ENCODE peak calls at places on chromosomes 3 and 15, in five cellular contexts. One of them, this sample, is unnamed.

GRCh38 chr15:90340345-90340744 is 11.7 kb upstream of the ZNF774 start:
- DNase-seq in mesothelial cell of epicardium: no peak
- DNase-seq in kidney epithelial cell: no peak
- DNase-seq in heart right ventricle: no peak
- DNase-seq in astrocyte of the spinal cord: no peak
- DNase-seq in this sample: no peak

GRCh38 chr15:77118787-77119410 is 48.0 kb upstream of the TSPAN3 start:
- DNase-seq in mesothelial cell of epicardium: no peak
- DNase-seq in kidney epithelial cell: peak; percentile 26
- DNase-seq in heart right ventricle: peak; percentile 60
- DNase-seq in astrocyte of the spinal cord: peak; percentile 81
- DNase-seq in this sample: no peak

GRCh38 chr3:23992051-23992628 is 47.1 kb downstream of the NR1D2 start:
- DNase-seq in mesothelial cell of epicardium: no peak
- DNase-seq in kidney epithelial cell: no peak
- DNase-seq in heart right ventricle: no peak
- DNase-seq in astrocyte of the spinal cord: peak; percentile 59
- DNase-seq in this sample: no peak

GRCh38 chr3:125003369-125003853 is 52.4 kb downstream of the HEG1 start:
- DNase-seq in mesothelial cell of epicardium: no peak
- DNase-seq in kidney epithelial cell: no peak
- DNase-seq in heart right ventricle: peak; percentile 71
- DNase-seq in astrocyte of the spinal cord: peak; percentile 72
- DNase-seq in this sample: no peak

GRCh38 chr3:114903213-114903612 is 243.9 kb downstream of the ZBTB20 start:
- DNase-seq in mesothelial cell of epicardium: no peak
- DNase-seq in kidney epithelial cell: no peak
- DNase-seq in heart right ventricle: no peak
- DNase-seq in astrocyte of the spinal cord: no peak
- DNase-seq in this sample: no peak

GRCh38 chr3:194107126-194107525 is 28.8 kb upstream of the HES1 start:
- DNase-seq in mesothelial cell of epicardium: no peak
- DNase-seq in kidney epithelial cell: no peak
- DNase-seq in heart right ventricle: no peak
- DNase-seq in astrocyte of the spinal cord: no peak
- DNase-seq in this sample: no peak

GRCh38 chr3:104941785-104942184 is 424.9 kb upstream of the ALCAM start:
- DNase-seq in mesothelial cell of epicardium: no peak
- DNase-seq in kidney epithelial cell: no peak
- DNase-seq in heart right ventricle: no peak
- DNase-seq in astrocyte of the spinal cord: no peak
- DNase-seq in this sample: no peak

GRCh38 chr3:146543461-146544012 is 870 bp downstream of the PLSCR1 start:
- DNase-seq in mesothelial cell of epicardium: no peak
- DNase-seq in kidney epithelial cell: no peak
- DNase-seq in heart right ventricle: peak; percentile 60
- DNase-seq in astrocyte of the spinal cord: peak; percentile 36
- DNase-seq in this sample: no peak

GRCh38 chr3:23406576-23406975 is 203.4 kb downstream of the UBE2E2 start:
- DNase-seq in mesothelial cell of epicardium: no peak
- DNase-seq in kidney epithelial cell: no peak
- DNase-seq in heart right ventricle: no peak
- DNase-seq in astrocyte of the spinal cord: peak; percentile 17
- DNase-seq in this sample: no peak

GRCh38 chr3:197030379-197031314 is 1.0 kb upstream of the MELTF start:
- DNase-seq in mesothelial cell of epicardium: no peak
- DNase-seq in kidney epithelial cell: no peak
- DNase-seq in heart right ventricle: no peak
- DNase-seq in astrocyte of the spinal cord: no peak
- DNase-seq in this sample: no peak

GRCh38 chr3:10196389-10197052 is 31.8 kb downstream of the IRAK2 start:
- DNase-seq in mesothelial cell of epicardium: no peak
- DNase-seq in kidney epithelial cell: no peak
- DNase-seq in heart right ventricle: no peak
- DNase-seq in astrocyte of the spinal cord: peak; percentile 82
- DNase-seq in this sample: no peak

GRCh38 chr15:70715840-70716510 is 47.4 kb downstream of the UACA start:
- DNase-seq in mesothelial cell of epicardium: no peak
- DNase-seq in kidney epithelial cell: no peak
- DNase-seq in heart right ventricle: no peak
- DNase-seq in astrocyte of the spinal cord: no peak
- DNase-seq in this sample: no peak

GRCh38 chr3:12975748-12976522 is 97.3 kb downstream of the IQSEC1 start:
- DNase-seq in mesothelial cell of epicardium: no peak
- DNase-seq in kidney epithelial cell: no peak
- DNase-seq in heart right ventricle: no peak
- DNase-seq in astrocyte of the spinal cord: no peak
- DNase-seq in this sample: no peak

GRCh38 chr3:127686512-127686894 is 13.8 kb downstream of the ABTB1 start:
- DNase-seq in mesothelial cell of epicardium: no peak
- DNase-seq in kidney epithelial cell: no peak
- DNase-seq in heart right ventricle: no peak
- DNase-seq in astrocyte of the spinal cord: no peak
- DNase-seq in this sample: no peak

GRCh38 chr3:127367593-127367992 is 79.7 kb upstream of the PRR20G start:
- DNase-seq in mesothelial cell of epicardium: no peak
- DNase-seq in kidney epithelial cell: no peak
- DNase-seq in heart right ventricle: no peak
- DNase-seq in astrocyte of the spinal cord: no peak
- DNase-seq in this sample: no peak

GRCh38 chr15:29135266-29135665 is 134.4 kb downstream of the NSMCE3 start:
- DNase-seq in mesothelial cell of epicardium: no peak
- DNase-seq in kidney epithelial cell: no peak
- DNase-seq in heart right ventricle: no peak
- DNase-seq in astrocyte of the spinal cord: no peak
- DNase-seq in this sample: no peak

GRCh38 chr3:167380004-167380689 is at the start of gene ZBBX:
- DNase-seq in mesothelial cell of epicardium: peak; percentile 71
- DNase-seq in kidney epithelial cell: peak; percentile 43
- DNase-seq in heart right ventricle: peak; percentile 70
- DNase-seq in astrocyte of the spinal cord: peak; percentile 86
- DNase-seq in this sample: peak; percentile 11

GRCh38 chr15:78810377-78811123 is 714 bp downstream of the ADAMTS7 start:
- DNase-seq in mesothelial cell of epicardium: no peak
- DNase-seq in kidney epithelial cell: no peak
- DNase-seq in heart right ventricle: peak; percentile 69
- DNase-seq in astrocyte of the spinal cord: peak; percentile 24
- DNase-seq in this sample: peak; percentile 51

GRCh38 chr3:140468407-140468806 is 209.5 kb upstream of the TRIM42 start:
- DNase-seq in mesothelial cell of epicardium: no peak
- DNase-seq in kidney epithelial cell: no peak
- DNase-seq in heart right ventricle: no peak
- DNase-seq in astrocyte of the spinal cord: no peak
- DNase-seq in this sample: no peak

GRCh38 chr3:152779649-152780048 is 55.3 kb upstream of the P2RY1 start:
- DNase-seq in mesothelial cell of epicardium: no peak
- DNase-seq in kidney epithelial cell: no peak
- DNase-seq in heart right ventricle: no peak
- DNase-seq in astrocyte of the spinal cord: peak; percentile 46
- DNase-seq in this sample: no peak

GRCh38 chr3:50314816-50315215 is 7.7 kb downstream of the HYAL2 start:
- DNase-seq in mesothelial cell of epicardium: no peak
- DNase-seq in kidney epithelial cell: no peak
- DNase-seq in heart right ventricle: no peak
- DNase-seq in astrocyte of the spinal cord: no peak
- DNase-seq in this sample: no peak

GRCh38 chr3:173739716-173740115 is 342.2 kb downstream of the NLGN1 start:
- DNase-seq in mesothelial cell of epicardium: no peak
- DNase-seq in kidney epithelial cell: no peak
- DNase-seq in heart right ventricle: no peak
- DNase-seq in astrocyte of the spinal cord: peak; percentile 48
- DNase-seq in this sample: no peak

GRCh38 chr3:112786002-112786590 is 60.6 kb downstream of the CD200R1L start:
- DNase-seq in mesothelial cell of epicardium: no peak
- DNase-seq in kidney epithelial cell: no peak
- DNase-seq in heart right ventricle: no peak
- DNase-seq in astrocyte of the spinal cord: peak; percentile 67
- DNase-seq in this sample: no peak

GRCh38 chr15:99454107-99454809 is 111.5 kb upstream of the MEF2A start:
- DNase-seq in mesothelial cell of epicardium: no peak
- DNase-seq in kidney epithelial cell: no peak
- DNase-seq in heart right ventricle: peak; percentile 8
- DNase-seq in astrocyte of the spinal cord: no peak
- DNase-seq in this sample: no peak

DNA sequence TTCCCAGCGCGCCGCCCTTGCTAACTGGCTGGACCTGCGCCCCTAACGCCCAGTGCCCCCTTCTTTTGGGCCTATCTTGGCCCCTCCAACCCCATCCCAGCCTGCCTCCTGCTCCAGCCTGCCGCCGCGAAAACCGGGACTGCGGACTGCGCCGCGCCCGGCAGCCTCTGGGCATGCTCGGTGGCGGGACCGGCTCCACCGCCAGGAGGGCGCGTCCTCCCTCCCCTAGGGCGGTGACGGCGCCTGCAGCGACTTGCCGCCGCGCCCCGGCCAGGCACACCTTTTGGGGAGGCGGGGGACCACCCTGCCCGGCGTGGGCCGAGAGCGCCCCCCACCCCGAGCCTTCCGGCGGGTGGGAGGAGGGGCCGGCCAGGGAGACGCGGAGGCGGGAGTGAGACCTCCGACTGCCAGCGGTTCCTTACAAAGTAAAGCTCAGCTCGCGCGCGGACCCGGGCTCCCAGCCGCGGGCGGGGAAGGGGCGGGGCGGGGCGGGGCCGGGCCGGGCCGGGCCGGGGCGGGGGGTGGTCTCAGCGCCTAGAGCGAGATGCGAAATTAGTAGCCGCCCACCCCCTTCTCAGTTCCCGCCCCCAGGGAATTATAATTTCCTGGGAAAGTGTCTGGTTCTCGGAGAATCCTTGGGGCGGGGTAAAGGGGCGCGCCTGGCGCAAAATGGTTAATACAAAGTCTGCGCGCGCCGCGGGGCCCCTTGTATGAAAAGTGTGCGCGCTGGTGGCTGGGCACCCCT is 225.0 kb upstream of the IL12A start:
- DNase-seq in mesothelial cell of epicardium: peak; percentile 66
- DNase-seq in kidney epithelial cell: no peak
- DNase-seq in heart right ventricle: peak; percentile 86
- DNase-seq in astrocyte of the spinal cord: peak; percentile 94
- DNase-seq in this sample: peak; percentile 53
- TF ChIP-seq CTCF in mesothelial cell of epicardium: peak; percentile 36
- TF ChIP-seq CTCF in kidney epithelial cell: no peak
- TF ChIP-seq CTCF in heart right ventricle: peak; percentile 43
- TF ChIP-seq CTCF in astrocyte of the spinal cord: peak; percentile 18
- TF ChIP-seq CTCF in this sample: no peak

DNA sequence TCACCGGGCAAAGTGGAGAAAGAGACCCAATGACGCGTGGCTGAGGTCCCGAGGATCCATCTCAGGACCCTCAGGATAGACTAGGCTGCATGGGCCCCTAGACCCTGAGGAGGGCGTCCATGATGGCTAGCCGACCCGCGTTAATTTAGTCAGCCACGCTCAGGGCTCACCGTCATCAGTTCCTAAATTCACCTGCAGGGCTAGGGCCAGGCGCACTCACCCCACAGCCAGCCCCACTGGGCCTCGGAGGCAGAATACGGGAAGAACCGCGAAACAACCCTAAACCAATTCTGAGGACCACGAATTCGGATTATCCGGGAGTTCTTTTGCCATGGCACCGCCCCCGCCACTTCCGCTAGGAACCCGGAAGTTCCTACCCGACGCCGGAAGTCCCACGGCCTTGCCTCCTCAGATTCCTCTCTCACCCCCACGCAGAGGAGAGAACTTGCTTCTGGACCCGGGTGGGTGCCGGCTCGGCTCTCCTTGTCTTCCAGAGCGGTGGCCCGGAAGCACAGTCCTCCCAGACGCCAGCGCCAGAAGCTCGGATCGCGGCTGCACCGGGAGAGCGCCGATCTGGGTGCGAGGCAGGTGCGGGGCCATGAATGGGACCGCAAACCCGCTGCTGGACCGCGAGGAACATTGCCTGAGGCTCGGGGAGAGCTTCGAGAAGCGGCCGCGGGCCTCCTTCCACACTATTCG is at the start of the genes EAF1 and METTL6:
- DNase-seq in mesothelial cell of epicardium: peak; percentile 51
- DNase-seq in kidney epithelial cell: peak; percentile 31
- DNase-seq in heart right ventricle: peak; percentile 84
- DNase-seq in astrocyte of the spinal cord: peak; percentile 76
- DNase-seq in this sample: peak; percentile 80
- TF ChIP-seq CTCF in mesothelial cell of epicardium: no peak
- TF ChIP-seq CTCF in kidney epithelial cell: peak; percentile 7
- TF ChIP-seq CTCF in heart right ventricle: peak; percentile 35
- TF ChIP-seq CTCF in astrocyte of the spinal cord: peak; percentile 11
- TF ChIP-seq CTCF in this sample: no peak

GRCh38 chr15:72925661-72926060 is 126.6 kb upstream of the NEO1 start:
- DNase-seq in mesothelial cell of epicardium: no peak
- DNase-seq in kidney epithelial cell: no peak
- DNase-seq in heart right ventricle: no peak
- DNase-seq in astrocyte of the spinal cord: peak; percentile 33
- DNase-seq in this sample: no peak

GRCh38 chr15:72927451-72927850 is 124.8 kb upstream of the NEO1 start:
- DNase-seq in mesothelial cell of epicardium: no peak
- DNase-seq in kidney epithelial cell: no peak
- DNase-seq in heart right ventricle: no peak
- DNase-seq in astrocyte of the spinal cord: no peak
- DNase-seq in this sample: no peak

GRCh38 chr15:72919936-72920455 is 132.3 kb upstream of the NEO1 start:
- DNase-seq in mesothelial cell of epicardium: no peak
- DNase-seq in kidney epithelial cell: no peak
- DNase-seq in heart right ventricle: no peak
- DNase-seq in astrocyte of the spinal cord: no peak
- DNase-seq in this sample: no peak

DNA sequence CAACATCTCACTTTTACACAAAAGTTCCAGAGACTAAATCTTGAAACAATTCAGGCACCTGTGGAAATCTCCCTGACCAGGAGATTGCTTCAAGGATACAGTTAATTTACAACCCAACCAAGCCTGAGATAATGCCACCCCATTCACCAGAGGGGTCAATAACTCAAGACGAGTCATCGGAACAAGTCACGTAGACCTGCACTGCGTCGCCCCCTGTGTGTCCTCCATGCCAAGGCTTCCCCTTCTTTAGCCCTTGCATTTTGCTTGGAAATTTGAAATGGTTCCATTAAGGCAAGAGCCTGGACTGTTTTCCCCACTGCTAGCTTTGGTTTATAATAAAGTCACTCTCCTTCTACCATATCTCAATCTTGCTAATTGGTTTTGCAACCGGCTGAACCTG is 129.0 kb upstream of the NEO1 start:
- DNase-seq in mesothelial cell of epicardium: no peak
- DNase-seq in kidney epithelial cell: no peak
- DNase-seq in heart right ventricle: no peak
- DNase-seq in astrocyte of the spinal cord: no peak
- DNase-seq in this sample: no peak
- TF ChIP-seq CTCF in mesothelial cell of epicardium: no peak
- TF ChIP-seq CTCF in kidney epithelial cell: peak; percentile 11
- TF ChIP-seq CTCF in heart right ventricle: no peak
- TF ChIP-seq CTCF in astrocyte of the spinal cord: no peak
- TF ChIP-seq CTCF in this sample: no peak

GRCh38 chr3:118850687-118851086 is 184.0 kb downstream of the IGSF11 start:
- DNase-seq in mesothelial cell of epicardium: no peak
- DNase-seq in kidney epithelial cell: no peak
- DNase-seq in heart right ventricle: no peak
- DNase-seq in astrocyte of the spinal cord: no peak
- DNase-seq in this sample: no peak
- TF ChIP-seq CTCF in mesothelial cell of epicardium: no peak
- TF ChIP-seq CTCF in kidney epithelial cell: no peak
- TF ChIP-seq CTCF in heart right ventricle: no peak
- TF ChIP-seq CTCF in astrocyte of the spinal cord: no peak
- TF ChIP-seq CTCF in this sample: no peak